ENCODE peak calls at places on chromosome 18, in six cellular contexts. M is K562, E is HCT116, J is HepG2, S is SK-N-SH, W is GM12878. K is an unnamed sample.

GRCh38 chr18:74623047-74623816 is 25.6 kb downstream of the ZNF407 start:
- DNase-seq in E (peak), W (no peak), S (no peak), M (no peak), J (no peak), K (no peak)

GRCh38 chr18:35324926-35325655 is 19.1 kb downstream of the ZNF24 start:
- DNase-seq in M (no peak), E (no peak), S (no peak), W (no peak), J (no peak), K (no peak)

GRCh38 chr18:23689616-23690504 is 607 bp downstream of the LAMA3 start:
- DNase-seq in J (no peak), S (no peak), W (no peak), M (no peak), E (no peak), K (no peak)

GRCh38 chr18:68779169-68779568 is 18.7 kb upstream of the CCDC102B start:
- DNase-seq in S (no peak), E (no peak), W (no peak), M (no peak), J (no peak), K (peak)

GRCh38 chr18:10457798-10458197 is 3.4 kb downstream of the APCDD1 start:
- DNase-seq in E (no peak), J (no peak), M (no peak), S (no peak), W (no peak), K (no peak)

GRCh38 chr18:395481-396250 is 104.8 kb downstream of the COLEC12 start:
- DNase-seq in J (no peak), S (peak), E (no peak), M (no peak), W (no peak), K (no peak)

GRCh38 chr18:35458677-35459441 is 38.9 kb downstream of the INO80C start:
- DNase-seq in S (no peak), J (peak), W (peak), E (peak), M (peak), K (peak)

GRCh38 chr18:44819944-44820510 is 139.3 kb downstream of the SETBP1 start:
- DNase-seq in S (no peak), W (no peak), M (no peak), E (no peak), J (no peak), K (no peak)

GRCh38 chr18:68962623-68963022 is 164.7 kb downstream of the CCDC102B start:
- DNase-seq in M (no peak), S (no peak), W (no peak), E (no peak), J (no peak), K (no peak)

GRCh38 chr18:55509631-55510372 is 78.2 kb downstream of the TCF4 start:
- DNase-seq in M (peak), S (no peak), W (peak), J (no peak), E (no peak), K (no peak)

GRCh38 chr18:80086281-80086680 is 22.8 kb upstream of the ADNP2 start:
- DNase-seq in W (no peak), M (no peak), J (no peak), S (no peak), E (no peak), K (no peak)

GRCh38 chr18:52588916-52589315 is 248.9 kb downstream of the DCC start:
- DNase-seq in J (no peak), S (no peak), M (no peak), W (no peak), E (no peak), K (no peak)

GRCh38 chr18:48743046-48743445 is 204.2 kb downstream of the CTIF start:
- DNase-seq in J (no peak), E (no peak), M (no peak), S (peak), W (no peak), K (no peak)

GRCh38 chr18:56696966-56697365 is 45.8 kb downstream of the WDR7 start:
- DNase-seq in J (no peak), S (no peak), E (no peak), M (no peak), W (no peak), K (no peak)

GRCh38 chr18:22613788-22614187 is 196.1 kb upstream of the CTAGE1 start:
- DNase-seq in M (no peak), S (no peak), E (no peak), J (no peak), W (no peak), K (no peak)

GRCh38 chr18:22879279-22879678 is 53.8 kb upstream of the RBBP8 start:
- DNase-seq in E (no peak), W (no peak), M (no peak), S (no peak), J (no peak), K (no peak)

GRCh38 chr18:31819106-31819924 is 58.6 kb upstream of the SLC25A52 start:
- DNase-seq in S (peak), J (peak), E (peak), W (no peak), M (peak), K (no peak)

GRCh38 chr18:67586101-67586500 is 69.6 kb upstream of the DSEL start:
- DNase-seq in M (no peak), E (no peak), W (no peak), J (no peak), S (no peak), K (no peak)

GRCh38 chr18:68438983-68439382 is 275.9 kb downstream of the TMX3 start:
- DNase-seq in S (no peak), W (no peak), E (no peak), M (no peak), J (no peak), K (no peak)

GRCh38 chr18:6255121-6255742 is 159.5 kb downstream of the L3MBTL4 start:
- DNase-seq in J (no peak), S (no peak), W (no peak), E (no peak), M (no peak), K (no peak)

GRCh38 chr18:12455511-12455910 is 47.8 kb downstream of the PRELID3A start:
- DNase-seq in E (no peak), J (no peak), S (no peak), M (no peak), W (no peak), K (no peak)

GRCh38 chr18:7740815-7741214 is 173.7 kb downstream of the PTPRM start:
- DNase-seq in W (no peak), S (no peak), E (no peak), M (no peak), J (no peak), K (no peak)

GRCh38 chr18:9838144-9838877 is 47.5 kb upstream of the TXNDC2 start:
- DNase-seq in W (no peak), M (no peak), S (no peak), J (no peak), E (peak), K (peak)

GRCh38 chr18:29313312-29313711 is 1136.4 kb upstream of the CDH2 start:
- DNase-seq in W (no peak), M (no peak), J (no peak), S (no peak), E (no peak), K (no peak)

GRCh38 chr18:51121597-51121857 is 76.0 kb downstream of the MEX3C start:
- DNase-seq in J (no peak), E (no peak), S (no peak), W (no peak), M (no peak), K (no peak)

GRCh38 chr18:28884304-28884703 is 707.4 kb upstream of the CDH2 start:
- DNase-seq in E (no peak), W (no peak), S (no peak), J (no peak), M (no peak), K (no peak)

GRCh38 chr18:57755473-57756067 is 47.5 kb downstream of the ATP8B1 start:
- DNase-seq in J (no peak), S (peak), E (no peak), W (no peak), M (no peak), K (no peak)

GRCh38 chr18:10516078-10516477 is 9.7 kb upstream of the NAPG start:
- DNase-seq in S (no peak), M (no peak), J (no peak), E (no peak), W (no peak), K (no peak)

GRCh38 chr18:45837283-45838070 is 12.0 kb downstream of the SIGLEC15 start:
- DNase-seq in M (no peak), W (no peak), J (no peak), E (no peak), S (peak), K (no peak)

GRCh38 chr18:23114171-23114881 is 21.0 kb upstream of the CABLES1 start:
- DNase-seq in J (no peak), E (no peak), S (no peak), W (no peak), M (no peak), K (no peak)

GRCh38 chr18:49447810-49448745 is 12.4 kb downstream of the DYM start:
- DNase-seq in S (peak), W (no peak), J (peak), E (peak), M (peak), K (peak)

GRCh38 chr18:3725100-3725499 is 275.1 kb downstream of the TGIF1 start:
- DNase-seq in S (no peak), J (no peak), W (no peak), E (no peak), M (no peak), K (no peak)

GRCh38 chr18:13364721-13365205 is 146.2 kb downstream of the LDLRAD4 start:
- DNase-seq in E (no peak), J (no peak), W (no peak), M (no peak), S (no peak), K (no peak)

GRCh38 chr18:955379-956066 is 50.9 kb downstream of the ADCYAP1 start:
- DNase-seq in J (peak), M (no peak), E (no peak), S (no peak), W (no peak), K (no peak)

GRCh38 chr18:79765491-79766245 is 32.1 kb upstream of the KCNG2 start:
- DNase-seq in M (no peak), J (no peak), E (no peak), S (no peak), W (no peak), K (no peak)

GRCh38 chr18:74496508-74497307 is 545 bp downstream of the CNDP2 start:
- DNase-seq in W (no peak), M (peak), E (peak), S (peak), J (peak), K (no peak)

GRCh38 chr18:55732227-55733106 is 144.5 kb upstream of the TCF4 start:
- DNase-seq in E (no peak), M (peak), S (no peak), J (no peak), W (no peak), K (no peak)

GRCh38 chr18:3118195-3119010 is 101.4 kb downstream of the MYOM1 start:
- DNase-seq in W (no peak), J (peak), M (no peak), S (no peak), E (no peak), K (no peak)

GRCh38 chr18:28494151-28494550 is 317.2 kb upstream of the CDH2 start:
- DNase-seq in E (no peak), W (no peak), M (no peak), J (no peak), S (no peak), K (no peak)

DNA sequence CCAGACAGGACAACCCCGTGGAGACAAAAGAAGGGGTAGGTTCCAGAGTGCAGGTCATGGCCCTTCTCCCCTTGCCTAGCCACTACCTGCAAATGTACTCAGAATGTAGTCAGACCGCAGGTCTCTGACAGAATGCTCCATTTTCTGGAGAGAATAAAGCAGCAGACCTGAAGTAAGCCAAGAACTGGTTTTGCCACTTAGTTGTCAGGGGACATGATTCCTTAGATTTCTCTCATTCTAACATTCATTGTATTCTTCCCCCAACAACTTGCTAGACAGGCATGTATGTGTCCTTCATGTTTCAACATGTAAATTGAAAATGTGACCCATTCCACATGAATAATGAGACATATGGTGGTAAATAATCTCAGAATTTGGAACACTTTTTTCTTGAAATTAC is 142.4 kb downstream of the CCBE1 start:
- DNase-seq in M (no peak), S (no peak), W (no peak), J (no peak), E (no peak), K (no peak)
- TF ChIP-seq JUND in M (no peak), S (no peak), W (no peak), J (no peak), E (no peak), K (no peak)

GRCh38 chr18:62880034-62880433 is 164.7 kb downstream of the PHLPP1 start:
- DNase-seq in E (no peak), J (no peak), W (no peak), S (no peak), M (no peak), K (no peak)

GRCh38 chr18:62878305-62878704 is 163.0 kb downstream of the PHLPP1 start:
- DNase-seq in W (no peak), M (no peak), S (no peak), E (no peak), J (no peak), K (no peak)

GRCh38 chr18:62880673-62881364 is 165.5 kb downstream of the PHLPP1 start:
- DNase-seq in E (no peak), W (no peak), M (no peak), S (no peak), J (no peak), K (no peak)

GRCh38 chr18:62883937-62884735 is 168.8 kb downstream of the PHLPP1 start:
- DNase-seq in E (no peak), M (no peak), S (no peak), W (no peak), J (no peak), K (no peak)

GRCh38 chr18:62881509-62882016 is 166.2 kb downstream of the PHLPP1 start:
- DNase-seq in W (no peak), E (peak), S (no peak), M (peak), J (no peak), K (peak)
- TF ChIP-seq JUND in W (no peak), E (peak), S (no peak), M (no peak), J (no peak), K (no peak)

GRCh38 chr18:78659057-78659456 is 320.6 kb upstream of the SALL3 start:
- DNase-seq in E (no peak), M (no peak), S (no peak), J (no peak), W (no peak), K (no peak)

GRCh38 chr18:78661316-78661715 is 318.3 kb upstream of the SALL3 start:
- DNase-seq in J (no peak), M (no peak), S (no peak), W (no peak), E (no peak), K (no peak)

GRCh38 chr18:78660311-78660710 is 319.3 kb upstream of the SALL3 start:
- DNase-seq in M (no peak), E (no peak), S (no peak), W (no peak), J (no peak), K (no peak)

GRCh38 chr18:78658531-78658930 is 321.1 kb upstream of the SALL3 start:
- DNase-seq in J (no peak), M (no peak), W (no peak), S (no peak), E (no peak), K (no peak)

GRCh38 chr18:78659748-78660147 is 319.9 kb upstream of the SALL3 start:
- DNase-seq in W (no peak), M (peak), S (peak), E (no peak), J (no peak), K (no peak)
- TF ChIP-seq JUND in W (no peak), M (no peak), S (no peak), E (no peak), J (no peak), K (no peak)

DNA sequence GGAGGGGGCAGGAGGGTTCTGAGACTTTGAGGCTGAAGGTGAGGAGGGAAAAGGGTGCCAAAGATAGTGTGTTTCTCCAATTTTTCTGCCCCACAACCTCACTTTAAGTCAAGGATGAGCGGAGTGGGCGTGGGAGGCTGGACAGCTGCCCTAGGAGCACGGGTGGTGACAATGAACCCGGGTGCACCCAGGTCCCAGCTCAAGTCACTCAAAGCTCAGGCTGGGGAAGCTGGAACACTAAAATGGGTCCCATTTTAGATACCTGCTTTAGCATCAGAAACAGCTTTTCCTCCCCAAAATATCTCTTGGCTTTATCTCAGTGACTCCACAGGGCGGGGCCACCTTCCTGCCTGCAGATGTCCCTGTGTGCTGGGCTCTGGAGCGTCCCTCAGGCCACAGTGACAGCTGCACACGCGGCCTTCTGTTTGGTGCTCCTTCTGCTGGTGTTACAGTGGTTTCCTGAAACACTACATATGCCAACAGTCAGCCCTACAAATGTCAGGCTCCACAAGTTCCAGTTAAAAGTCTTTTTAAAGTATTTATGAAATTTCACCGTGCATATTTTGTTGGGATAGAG is 1.4 kb upstream of the MBP start:
- DNase-seq in S (peak), J (peak), M (no peak), E (no peak), W (no peak), K (no peak)
- TF ChIP-seq JUND in S (no peak), J (no peak), M (no peak), E (no peak), W (no peak), K (no peak)

GRCh38 chr18:65093341-65093740 is 657.5 kb upstream of the CDH7 start:
- DNase-seq in W (no peak), S (no peak), J (no peak), M (no peak), E (no peak), K (no peak)

GRCh38 chr18:65091737-65092329 is 659.0 kb upstream of the CDH7 start:
- DNase-seq in S (peak), E (no peak), M (no peak), J (peak), W (no peak), K (peak)
- TF ChIP-seq JUND in S (no peak), E (no peak), M (no peak), J (no peak), W (no peak), K (no peak)